ENCODE peak calls at places on chromosomes 2 and 18, in five cellular contexts. P, Z, Q, R and H are unnamed samples.

GRCh38 chr18:48990497-48991298 is 39.9 kb upstream of the SMAD7 start:
- DNase-seq in P (peak; percentile 49), Z (no peak), Q (no peak), R (no peak), H (peak; percentile 63)

GRCh38 chr18:67778016-67778415 is 261.5 kb upstream of the DSEL start:
- DNase-seq in P (no peak), Z (no peak), Q (no peak), R (no peak), H (no peak)

GRCh38 chr18:22604986-22605421 is 187.3 kb upstream of the CTAGE1 start:
- DNase-seq in P (no peak), Z (no peak), Q (no peak), R (no peak), H (no peak)

GRCh38 chr2:74399785-74400184 is 19.7 kb upstream of the DCTN1 start:
- DNase-seq in P (peak; percentile 60), Z (no peak), Q (no peak), R (no peak), H (peak; percentile 65)

GRCh38 chr2:212903413-212903812 is 248.0 kb downstream of the IKZF2 start:
- DNase-seq in P (no peak), Z (no peak), Q (no peak), R (no peak), H (no peak)

GRCh38 chr2:15554525-15555218 is 6.5 kb downstream of the NBAS start:
- DNase-seq in P (no peak), Z (no peak), Q (no peak), R (no peak), H (peak; percentile 49)

GRCh38 chr2:240383871-240384700 is 51.4 kb upstream of the GPC1 start:
- DNase-seq in P (no peak), Z (no peak), Q (peak; percentile 16), R (peak; percentile 17), H (no peak)

GRCh38 chr18:46772396-46772795 is 15.5 kb upstream of the ST8SIA5 start:
- DNase-seq in P (no peak), Z (no peak), Q (no peak), R (no peak), H (no peak)

GRCh38 chr2:232464534-232464865 is 8.5 kb downstream of the ALPI start:
- DNase-seq in P (no peak), Z (no peak), Q (peak; percentile 14), R (no peak), H (no peak)

GRCh38 chr2:1976725-1977416 is 232.6 kb upstream of the PXDN start:
- DNase-seq in P (peak; percentile 13), Z (no peak), Q (no peak), R (no peak), H (peak; percentile 23)

GRCh38 chr18:6843308-6843707 is 113.8 kb downstream of the ARHGAP28 start:
- DNase-seq in P (no peak), Z (no peak), Q (no peak), R (no peak), H (no peak)

GRCh38 chr18:12005542-12006487 is 24.5 kb downstream of the IMPA2 start:
- DNase-seq in P (no peak), Z (no peak), Q (no peak), R (no peak), H (peak; percentile 27)

GRCh38 chr2:203960791-203961190 is 24.2 kb downstream of the ICOS start:
- DNase-seq in P (no peak), Z (no peak), Q (no peak), R (no peak), H (peak; percentile 7)

GRCh38 chr2:227228061-227228667 is 63.7 kb downstream of the COL4A3 start:
- DNase-seq in P (no peak), Z (no peak), Q (no peak), R (peak; percentile 60), H (no peak)

GRCh38 chr18:12657849-12658829 is at the start of gene SPIRE1:
- DNase-seq in P (peak; percentile 53), Z (peak; percentile 71), Q (peak; percentile 60), R (peak; percentile 79), H (peak; percentile 32)

GRCh38 chr2:20106746-20107145 is 55.3 kb upstream of the LAPTM4A start:
- DNase-seq in P (no peak), Z (peak; percentile 33), Q (no peak), R (peak; percentile 59), H (no peak)

GRCh38 chr2:136225950-136226835 is 108.2 kb upstream of the CXCR4 start:
- DNase-seq in P (no peak), Z (no peak), Q (no peak), R (no peak), H (no peak)

GRCh38 chr18:6405237-6406074 is 9.3 kb downstream of the L3MBTL4 start:
- DNase-seq in P (no peak), Z (no peak), Q (no peak), R (no peak), H (no peak)

GRCh38 chr2:164882276-164882675 is 40.7 kb upstream of the COBLL1 start:
- DNase-seq in P (no peak), Z (no peak), Q (peak; percentile 87), R (no peak), H (peak; percentile 29)

GRCh38 chr2:156342252-156343095 is 10.0 kb upstream of the NR4A2 start:
- DNase-seq in P (peak; percentile 95), Z (peak; percentile 85), Q (peak; percentile 98), R (peak; percentile 96), H (peak; percentile 95)

GRCh38 chr18:74916773-74917393 is 292.1 kb downstream of the PTGR3 start:
- DNase-seq in P (no peak), Z (no peak), Q (no peak), R (no peak), H (no peak)

GRCh38 chr2:173831312-173832229 is 133.6 kb downstream of the SP3 start:
- DNase-seq in P (peak; percentile 71), Z (peak; percentile 14), Q (peak; percentile 80), R (peak; percentile 73), H (peak; percentile 83)

GRCh38 chr18:48408727-48409590 is at the start of gene ZBTB7C:
- DNase-seq in P (no peak), Z (peak; percentile 67), Q (peak; percentile 45), R (peak; percentile 42), H (no peak)

GRCh38 chr2:160909781-160910242 is 250.4 kb upstream of the TANK start:
- DNase-seq in P (no peak), Z (no peak), Q (no peak), R (no peak), H (peak; percentile 68)

GRCh38 chr18:35620765-35621164 is 39.2 kb downstream of the GALNT1 start:
- DNase-seq in P (peak; percentile 18), Z (no peak), Q (no peak), R (no peak), H (peak; percentile 17)

GRCh38 chr18:62999392-62999791 is 284.1 kb downstream of the PHLPP1 start:
- DNase-seq in P (peak; percentile 89), Z (no peak), Q (peak; percentile 81), R (peak; percentile 43), H (peak; percentile 98)

GRCh38 chr2:20108655-20109396 is 57.4 kb upstream of the LAPTM4A start:
- DNase-seq in P (peak; percentile 41), Z (no peak), Q (no peak), R (no peak), H (no peak)

GRCh38 chr18:48222118-48222517 is 187.1 kb downstream of the ZBTB7C start:
- DNase-seq in P (peak; percentile 80), Z (no peak), Q (peak; percentile 58), R (no peak), H (peak; percentile 27)

GRCh38 chr2:39567507-39567906 is 98.2 kb upstream of the TMEM178A start:
- DNase-seq in P (peak; percentile 46), Z (no peak), Q (no peak), R (no peak), H (peak; percentile 86)

GRCh38 chr2:214810670-214811069 is 1.2 kb upstream of the BARD1 start:
- DNase-seq in P (no peak), Z (no peak), Q (peak; percentile 22), R (no peak), H (peak; percentile 24)

GRCh38 chr2:8692783-8693768 is 11.2 kb downstream of the ID2 start:
- DNase-seq in P (no peak), Z (peak; percentile 20), Q (peak; percentile 47), R (peak; percentile 59), H (no peak)

GRCh38 chr18:73261923-73262322 is 394.1 kb upstream of the NETO1 start:
- DNase-seq in P (no peak), Z (no peak), Q (no peak), R (no peak), H (no peak)
- H3K4me3 ChIP-seq in P (no peak overlapping the region), Z (no peak overlapping the region), Q (no peak overlapping the region), R (no peak overlapping the region), H (no peak overlapping the region)

GRCh38 chr2:46067501-46068292 is 229.5 kb upstream of the EPAS1 start:
- DNase-seq in P (peak; percentile 99), Z (no peak), Q (no peak), R (no peak), H (peak; percentile 99)

GRCh38 chr2:46066116-46066515 is 231.1 kb upstream of the EPAS1 start:
- DNase-seq in P (no peak), Z (no peak), Q (no peak), R (no peak), H (peak; percentile 22)

GRCh38 chr2:46071074-46071473 is 226.1 kb upstream of the EPAS1 start:
- DNase-seq in P (no peak), Z (no peak), Q (no peak), R (no peak), H (no peak)

GRCh38 chr2:46066591-46066990 is 230.6 kb upstream of the EPAS1 start:
- DNase-seq in P (no peak), Z (no peak), Q (no peak), R (no peak), H (no peak)

GRCh38 chr2:46068604-46069003 is 228.6 kb upstream of the EPAS1 start:
- DNase-seq in P (no peak), Z (no peak), Q (no peak), R (no peak), H (peak; percentile 87)
- H3K4me3 ChIP-seq in P (no peak overlapping the region), Z (no peak overlapping the region), Q (no peak overlapping the region), R (no peak overlapping the region), H (no peak overlapping the region)

DNA sequence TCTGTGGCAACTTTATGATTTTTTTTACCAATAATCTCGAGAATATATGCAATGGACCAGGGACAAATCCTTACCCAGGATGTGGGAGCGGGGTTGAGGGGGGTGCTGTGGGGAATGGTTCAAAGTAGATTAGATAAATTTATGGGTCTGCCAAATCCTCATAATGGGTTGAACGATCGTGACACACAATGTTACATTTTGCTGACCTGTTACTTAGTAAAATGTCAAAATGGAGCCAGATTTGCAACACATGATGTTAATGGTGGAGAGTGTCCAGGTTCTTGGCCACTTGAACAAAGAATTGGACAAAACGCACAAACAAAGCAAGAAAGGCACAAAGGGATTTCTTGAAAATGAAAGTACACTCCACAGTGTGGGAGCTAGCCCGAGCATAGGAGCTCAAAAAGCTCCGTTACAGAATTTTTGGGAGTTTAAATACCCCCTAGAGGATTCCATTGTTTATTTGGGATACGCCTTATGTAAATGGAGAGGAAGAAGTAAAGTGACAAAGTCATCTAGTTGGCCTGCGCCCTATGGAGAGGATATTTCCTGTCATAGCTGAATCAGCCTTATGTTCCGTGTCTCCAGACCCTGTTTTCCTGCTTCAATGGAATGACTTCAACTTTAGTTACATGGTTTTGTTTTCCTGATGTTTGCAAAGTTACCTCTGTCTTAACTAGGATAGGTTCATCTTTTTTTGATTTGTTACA is 776.0 kb downstream of the DCC start:
- DNase-seq in P (no peak), Z (no peak), Q (no peak), R (no peak), H (peak; percentile 2)
- H3K4me3 ChIP-seq in P (no peak overlapping the region), Z (no peak overlapping the region), Q (no peak overlapping the region), R (no peak overlapping the region), H (peak overlapping the region; percentile 19)

DNA sequence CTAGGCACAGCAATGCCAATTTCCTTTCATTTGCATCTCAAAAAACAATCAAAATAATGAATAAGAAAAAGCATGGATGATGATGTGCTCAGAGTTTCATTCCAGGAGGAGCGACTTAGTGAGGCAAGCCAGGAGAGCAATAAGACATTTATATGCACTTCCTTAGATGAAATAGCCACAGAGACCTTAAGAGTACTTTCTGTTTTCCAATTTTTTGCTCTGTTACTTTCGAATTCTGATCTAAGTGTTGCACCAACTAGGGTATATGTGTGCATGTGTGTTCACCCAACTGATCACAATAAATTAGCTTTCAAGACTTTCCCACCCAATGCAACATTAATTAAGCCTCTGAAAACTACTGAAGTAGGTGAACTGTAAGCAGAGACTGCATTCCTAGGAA is 709 bp downstream of the RAB27B start:
- DNase-seq in P (peak; percentile 28), Z (no peak), Q (no peak), R (no peak), H (no peak)
- H3K4me3 ChIP-seq in P (peak overlapping the region; percentile 69), Z (peak overlapping the region; percentile 41), Q (peak overlapping the region; percentile 46), R (peak overlapping the region; percentile 56), H (peak overlapping the region; percentile 78)